ENCODE peak calls at places on chromosomes 6 and 20, in seven cellular contexts. J is right lobe of liver, P is pancreas, B is fibroblast of mammary gland, H is adrenal gland, E is ascending aorta, Q is retinal pigment epithelial cell. C is an unnamed sample.

GRCh38 chr6:28817808-28818145 is 106.0 kb downstream of the TRIM27 start:
- DNase-seq in Q (no peak), E (no peak), J (no peak), H (no peak), B (no peak), P (no peak), C (no peak)

GRCh38 chr6:75505426-75505825 is 11.8 kb upstream of the FILIP1 start:
- DNase-seq in B (no peak), J (no peak), H (no peak), Q (no peak), P (no peak), E (no peak), C (no peak)

GRCh38 chr6:43856005-43856765 is 86.2 kb downstream of the VEGFA start:
- DNase-seq in H (peak; percentile 75), J (peak; percentile 76), Q (no peak), B (no peak), P (peak; percentile 79), E (no peak), C (no peak)

GRCh38 chr20:49344975-49345374 is 67.1 kb upstream of the ZNFX1 start:
- DNase-seq in B (peak; percentile 91), Q (peak; percentile 54), H (peak; percentile 37), P (no peak), E (peak; percentile 84), J (no peak), C (peak; percentile 51)

GRCh38 chr20:40563296-40563950 is 125.6 kb downstream of the MAFB start:
- DNase-seq in J (no peak), H (peak; percentile 36), E (no peak), P (no peak), Q (peak; percentile 38), B (peak; percentile 43), C (no peak)

GRCh38 chr20:7851031-7851490 is 89.2 kb downstream of the HAO1 start:
- DNase-seq in Q (no peak), E (no peak), J (no peak), B (peak; percentile 90), P (no peak), H (no peak), C (peak; percentile 75)

GRCh38 chr20:17228624-17229061 is 1.8 kb downstream of the PCSK2 start:
- DNase-seq in H (no peak), P (peak; percentile 72), B (no peak), E (no peak), Q (no peak), J (peak; percentile 25), C (no peak)

GRCh38 chr6:84524636-84525035 is 239.8 kb downstream of the TBX18 start:
- DNase-seq in E (no peak), Q (no peak), H (no peak), B (peak; percentile 79), P (no peak), J (no peak), C (no peak)

GRCh38 chr6:44265843-44266233 is 487 bp upstream of the NFKBIE start:
- DNase-seq in E (no peak), P (peak; percentile 31), Q (no peak), H (no peak), J (no peak), B (no peak), C (no peak)

GRCh38 chr6:42043787-42044475 is 6.4 kb upstream of the TAF8 start:
- DNase-seq in P (peak; percentile 90), Q (no peak), E (peak; percentile 89), J (peak; percentile 85), B (peak; percentile 86), H (peak; percentile 87), C (no peak)

GRCh38 chr6:42038811-42039408 is 11.4 kb upstream of the TAF8 start:
- DNase-seq in E (no peak), P (no peak), Q (no peak), B (no peak), H (no peak), J (no peak), C (no peak)

GRCh38 chr6:42038163-42038562 is 12.2 kb upstream of the TAF8 start:
- DNase-seq in P (no peak), H (no peak), E (no peak), B (no peak), J (no peak), Q (no peak), C (no peak)

GRCh38 chr6:42042108-42042507 is 8.2 kb upstream of the TAF8 start:
- DNase-seq in E (no peak), B (no peak), Q (no peak), P (no peak), H (no peak), J (no peak), C (no peak)

GRCh38 chr6:42041131-42042055 is 8.9 kb upstream of the TAF8 start:
- DNase-seq in P (no peak), Q (no peak), B (no peak), E (no peak), J (no peak), H (no peak), C (no peak)
- H3K4me3 ChIP-seq in P (no peak overlapping the region), Q (no peak overlapping the region), B (no peak overlapping the region), E (no peak overlapping the region), J (no peak overlapping the region), H (no peak overlapping the region), C (no peak overlapping the region)

GRCh38 chr6:11648889-11649288 is 111.3 kb downstream of the TMEM170B start:
- DNase-seq in Q (no peak), H (no peak), E (no peak), B (no peak), J (no peak), P (no peak), C (no peak)

GRCh38 chr6:11650297-11650696 is 112.7 kb downstream of the TMEM170B start:
- DNase-seq in B (peak; percentile 14), E (no peak), J (peak; percentile 47), H (peak; percentile 15), P (no peak), Q (peak; percentile 20), C (peak; percentile 37)

GRCh38 chr6:11648436-11648775 is 110.9 kb downstream of the TMEM170B start:
- DNase-seq in J (no peak), H (no peak), Q (no peak), B (no peak), P (no peak), E (no peak), C (no peak)

GRCh38 chr6:11653028-11653583 is 115.6 kb downstream of the TMEM170B start:
- DNase-seq in P (no peak), E (no peak), J (peak; percentile 49), H (peak; percentile 56), Q (peak; percentile 50), B (peak; percentile 84), C (peak; percentile 84)

DNA sequence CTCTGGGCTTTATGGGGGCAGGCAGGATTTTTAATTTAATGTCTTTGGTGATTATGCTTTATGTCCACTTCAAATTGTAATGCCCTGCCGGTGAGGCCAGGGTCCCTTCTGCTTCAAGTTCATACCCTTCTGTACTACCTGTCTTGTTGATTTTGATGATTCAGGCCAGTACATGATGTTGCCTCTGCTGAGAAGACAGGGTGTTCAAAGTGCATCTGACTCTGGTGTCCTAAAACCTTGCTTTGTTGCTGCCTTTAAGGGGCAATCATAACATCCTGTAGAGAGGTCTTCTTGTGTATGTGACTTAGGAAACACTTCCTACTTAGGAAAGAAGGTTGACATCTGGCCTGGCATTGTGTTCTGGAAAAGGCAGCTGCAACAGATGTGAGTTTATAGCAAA is 113.2 kb downstream of the TMEM170B start:
- DNase-seq in Q (no peak), P (no peak), E (no peak), H (no peak), B (no peak), J (no peak), C (no peak)
- H3K4me3 ChIP-seq in Q (no peak overlapping the region), P (no peak overlapping the region), E (no peak overlapping the region), H (no peak overlapping the region), B (no peak overlapping the region), J (no peak overlapping the region), C (no peak overlapping the region)

GRCh38 chr6:35021014-35021413 is 120.1 kb downstream of the TCP11 start:
- DNase-seq in B (no peak), Q (no peak), H (peak; percentile 44), P (no peak), E (peak; percentile 77), J (no peak), C (no peak)
- H3K4me3 ChIP-seq in B (no peak overlapping the region), Q (no peak overlapping the region), H (no peak overlapping the region), P (no peak overlapping the region), E (peak overlapping the region; percentile 35), J (no peak overlapping the region), C (no peak overlapping the region)

GRCh38 chr20:62728028-62728780 is 19.6 kb downstream of the NTSR1 start:
- DNase-seq in P (peak; percentile 44), Q (no peak), J (no peak), B (no peak), H (no peak), E (no peak), C (no peak)
- H3K4me3 ChIP-seq in P (no peak overlapping the region), Q (no peak overlapping the region), J (no peak overlapping the region), B (no peak overlapping the region), H (no peak overlapping the region), E (no peak overlapping the region), C (no peak overlapping the region)

GRCh38 chr6:87590989-87591388 is 1.1 kb downstream of the ORC3 start:
- DNase-seq in J (no peak), P (no peak), H (no peak), Q (no peak), B (peak; percentile 12), E (no peak), C (no peak)
- H3K4me3 ChIP-seq in J (peak overlapping the region; percentile 70), P (peak overlapping the region; percentile 57), H (no peak overlapping the region), Q (peak overlapping the region; percentile 82), B (peak overlapping the region; percentile 68), E (peak overlapping the region; percentile 94), C (peak overlapping the region; percentile 92)

GRCh38 chr6:149004664-149005063 is 257.8 kb downstream of the UST start:
- DNase-seq in E (no peak), Q (no peak), P (no peak), B (no peak), J (no peak), H (no peak), C (no peak)
- H3K4me3 ChIP-seq in E (no peak overlapping the region), Q (no peak overlapping the region), P (no peak overlapping the region), B (no peak overlapping the region), J (no peak overlapping the region), H (no peak overlapping the region), C (no peak overlapping the region)

GRCh38 chr6:155381856-155382690 is 67.8 kb upstream of the TFB1M start:
- DNase-seq in H (no peak), B (peak; percentile 96), E (no peak), J (no peak), P (no peak), Q (no peak), C (no peak)
- H3K4me3 ChIP-seq in H (no peak overlapping the region), B (no peak overlapping the region), E (no peak overlapping the region), J (no peak overlapping the region), P (no peak overlapping the region), Q (no peak overlapping the region), C (no peak overlapping the region)

C was measured in kidney epithelial cell.